ENCODE peak calls at places on chromosome 1, in seven cellular contexts. Q is HCT116, S is PC-3, W is neuronal stem cell, L is NT2/D1, Y is fibroblast of lung, Z is trophoblast cell. J is an unnamed sample.

GRCh38 chr1:160125761-160126160 is 10.2 kb downstream of the ATP1A2 start:
- DNase-seq in Q (no peak), S (peak; percentile 89), W (no peak), L (no peak), Y (peak; percentile 58), Z (no peak), J (no peak)

GRCh38 chr1:9891207-9891606 is 18.9 kb downstream of the CTNNBIP1 start:
- DNase-seq in Q (no peak), S (peak; percentile 26), W (no peak), L (peak; percentile 35), Y (peak; percentile 60), Z (no peak), J (no peak)

GRCh38 chr1:181099152-181100014 is 10.9 kb downstream of the IER5 start:
- DNase-seq in Q (no peak), S (no peak), W (no peak), L (no peak), Y (peak; percentile 81), Z (peak; percentile 50), J (peak; percentile 37)

GRCh38 chr1:205128050-205128449 is 6.3 kb upstream of the RBBP5 start:
- DNase-seq in Q (no peak), S (no peak), W (no peak), L (no peak), Y (peak; percentile 5), Z (no peak), J (no peak)

GRCh38 chr1:162385702-162386101 is 4.2 kb downstream of the C1orf226 start:
- DNase-seq in Q (no peak), S (no peak), W (no peak), L (no peak), Y (no peak), Z (no peak), J (no peak)

GRCh38 chr1:224996266-224996665 is 66.8 kb downstream of the DNAH14 start:
- DNase-seq in Q (peak; percentile 33), S (peak; percentile 63), W (no peak), L (no peak), Y (peak; percentile 47), Z (no peak), J (no peak)

GRCh38 chr1:181133969-181134418 is 45.5 kb downstream of the IER5 start:
- DNase-seq in Q (no peak), S (no peak), W (no peak), L (no peak), Y (no peak), Z (peak; percentile 92), J (no peak)

GRCh38 chr1:151311589-151312331 is 15.5 kb downstream of the PI4KB start:
- DNase-seq in Q (peak; percentile 96), S (peak; percentile 100), W (no peak), L (no peak), Y (peak; percentile 100), Z (peak; percentile 99), J (no peak)

GRCh38 chr1:151340870-151341754 is 5.9 kb downstream of the RFX5 start:
- DNase-seq in Q (peak; percentile 75), S (peak; percentile 93), W (peak; percentile 65), L (peak; percentile 85), Y (peak; percentile 84), Z (peak; percentile 94), J (peak; percentile 89)

GRCh38 chr1:151986501-151987190 is 7.0 kb downstream of the S100A10 start:
- DNase-seq in Q (no peak), S (no peak), W (no peak), L (no peak), Y (no peak), Z (peak; percentile 29), J (no peak)

GRCh38 chr1:244291171-244291866 is 160.4 kb downstream of the ADSS2 start:
- DNase-seq in Q (no peak), S (no peak), W (no peak), L (no peak), Y (no peak), Z (no peak), J (no peak)

GRCh38 chr1:1122981-1123480 is 7.1 kb upstream of the C1orf159 start:
- DNase-seq in Q (no peak), S (peak; percentile 46), W (no peak), L (no peak), Y (no peak), Z (peak; percentile 98), J (no peak)

GRCh38 chr1:28050746-28051145 is 37.7 kb downstream of the EYA3 start:
- DNase-seq in Q (no peak), S (no peak), W (no peak), L (no peak), Y (no peak), Z (no peak), J (no peak)

GRCh38 chr1:43590389-43590788 is 59.6 kb upstream of the KDM4A start:
- DNase-seq in Q (no peak), S (no peak), W (no peak), L (no peak), Y (no peak), Z (peak; percentile 56), J (no peak)

GRCh38 chr1:230261918-230262650 is 164.0 kb downstream of the PGBD5 start:
- DNase-seq in Q (no peak), S (no peak), W (no peak), L (no peak), Y (no peak), Z (no peak), J (no peak)

GRCh38 chr1:101128211-101128727 is 102.7 kb upstream of the DPH5 start:
- DNase-seq in Q (no peak), S (no peak), W (no peak), L (no peak), Y (no peak), Z (no peak), J (no peak)

GRCh38 chr1:208243522-208243850 is 698 bp downstream of the PLXNA2 start:
- DNase-seq in Q (no peak), S (peak; percentile 22), W (no peak), L (no peak), Y (peak; percentile 32), Z (peak; percentile 43), J (peak; percentile 45)

GRCh38 chr1:226637147-226637935 is 88.8 kb downstream of the STUM start:
- DNase-seq in Q (no peak), S (no peak), W (no peak), L (no peak), Y (no peak), Z (peak; percentile 57), J (no peak)

GRCh38 chr1:26608895-26609294 is 79.3 kb downstream of the RPS6KA1 start:
- DNase-seq in Q (no peak), S (no peak), W (no peak), L (no peak), Y (no peak), Z (no peak), J (no peak)

GRCh38 chr1:26607191-26607590 is 77.6 kb downstream of the RPS6KA1 start:
- DNase-seq in Q (no peak), S (no peak), W (no peak), L (no peak), Y (no peak), Z (peak; percentile 16), J (no peak)

GRCh38 chr1:26602378-26602959 is 72.9 kb downstream of the RPS6KA1 start:
- DNase-seq in Q (peak; percentile 51), S (peak; percentile 87), W (peak; percentile 71), L (no peak), Y (peak; percentile 41), Z (peak; percentile 90), J (peak; percentile 62)

GRCh38 chr1:26598890-26599289 is 69.3 kb downstream of the RPS6KA1 start:
- DNase-seq in Q (no peak), S (no peak), W (no peak), L (no peak), Y (no peak), Z (no peak), J (no peak)

GRCh38 chr1:26603856-26604255 is 74.3 kb downstream of the RPS6KA1 start:
- DNase-seq in Q (no peak), S (no peak), W (no peak), L (no peak), Y (no peak), Z (peak; percentile 18), J (no peak)
- H3K9ac ChIP-seq in Q (no peak overlapping the region), S (no peak overlapping the region), W (no peak overlapping the region), L (no peak overlapping the region), Y (no peak overlapping the region), Z (no peak overlapping the region), J (no peak overlapping the region)

DNA sequence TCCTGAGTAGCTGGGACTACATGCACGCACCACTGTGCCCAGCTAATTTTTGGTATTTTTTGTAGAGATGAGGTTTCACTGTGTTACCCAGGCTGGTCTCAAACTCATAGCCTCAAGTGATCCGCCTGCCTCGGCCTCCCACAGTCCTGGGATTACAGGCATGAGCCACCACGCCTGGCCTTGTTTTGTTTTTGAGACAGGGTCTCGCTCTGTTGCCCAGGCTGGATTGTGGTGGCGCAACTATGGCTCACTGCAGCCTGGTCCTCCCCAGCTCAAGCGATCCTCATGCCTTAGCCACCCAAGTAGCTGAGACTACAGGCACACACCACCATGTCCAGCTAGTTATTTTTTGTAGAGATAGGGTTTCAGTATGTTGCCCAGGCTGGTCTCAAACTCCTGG is 26.0 kb downstream of the PARK7 start:
- DNase-seq in Q (no peak), S (no peak), W (no peak), L (no peak), Y (no peak), Z (no peak), J (no peak)
- H3K9ac ChIP-seq in Q (no peak overlapping the region), S (no peak overlapping the region), W (no peak overlapping the region), L (no peak overlapping the region), Y (no peak overlapping the region), Z (no peak overlapping the region), J (no peak overlapping the region)

GRCh38 chr1:200737647-200738296 is 921 bp upstream of the CAMSAP2 start:
- DNase-seq in Q (no peak), S (no peak), W (no peak), L (no peak), Y (no peak), Z (no peak), J (no peak)
- H3K9ac ChIP-seq in Q (peak overlapping the region; percentile 57), S (peak overlapping the region; percentile 91), W (no peak overlapping the region), L (peak overlapping the region; percentile 14), Y (no peak overlapping the region), Z (no peak overlapping the region), J (peak overlapping the region; percentile 46)

GRCh38 chr1:170310014-170310405 is 164.3 kb downstream of the NTMT2 start:
- DNase-seq in Q (no peak), S (no peak), W (no peak), L (no peak), Y (no peak), Z (no peak), J (no peak)

GRCh38 chr1:170307426-170307825 is 161.7 kb downstream of the NTMT2 start:
- DNase-seq in Q (no peak), S (peak; percentile 12), W (no peak), L (no peak), Y (no peak), Z (peak; percentile 31), J (no peak)

GRCh38 chr1:170310931-170311330 is 165.2 kb downstream of the NTMT2 start:
- DNase-seq in Q (no peak), S (no peak), W (no peak), L (no peak), Y (no peak), Z (no peak), J (no peak)

GRCh38 chr1:170306948-170307347 is 161.2 kb downstream of the NTMT2 start:
- DNase-seq in Q (no peak), S (no peak), W (no peak), L (no peak), Y (no peak), Z (no peak), J (no peak)

DNA sequence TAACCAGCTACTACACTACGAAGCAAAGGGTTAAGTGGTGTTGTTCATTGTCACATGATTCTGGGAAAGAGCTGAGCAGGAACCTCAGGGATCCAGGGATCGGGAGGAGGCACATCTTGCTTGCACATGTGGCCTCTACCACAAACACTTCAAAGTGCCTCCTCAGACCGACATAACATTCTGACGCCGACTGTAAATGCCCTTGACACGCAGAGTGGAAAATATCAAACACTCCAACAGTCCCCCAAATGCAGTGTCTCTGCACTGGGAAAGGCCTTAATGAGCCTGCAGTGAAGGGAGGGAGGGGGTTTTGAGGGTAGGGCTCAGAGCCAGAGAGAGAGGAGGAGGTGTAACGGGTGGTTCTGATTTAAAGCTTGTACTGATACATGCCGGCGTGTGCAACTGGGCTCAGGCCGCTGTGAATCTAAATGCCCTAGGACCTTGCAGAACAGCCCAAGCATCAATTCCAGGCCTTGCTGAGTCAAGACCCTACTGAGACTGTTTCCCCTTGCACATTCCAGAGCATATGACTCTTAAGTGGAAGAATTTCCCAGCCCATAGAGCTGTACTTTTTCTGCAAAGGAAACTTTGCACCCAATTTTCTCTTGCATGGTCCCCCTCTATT is 163.7 kb downstream of the NTMT2 start:
- DNase-seq in Q (no peak), S (peak; percentile 45), W (no peak), L (peak; percentile 36), Y (peak; percentile 98), Z (no peak), J (no peak)
- H3K9ac ChIP-seq in Q (no peak overlapping the region), S (no peak overlapping the region), W (no peak overlapping the region), L (no peak overlapping the region), Y (no peak overlapping the region), Z (no peak overlapping the region), J (no peak overlapping the region)

J was measured in MM.1S.